ENCODE peak calls at places on chromosome 6, in seven cellular contexts. N is stomach, R is body of pancreas, H is heart left ventricle, J is HCT116, W is uterus, Y is GM12878. G is an unnamed sample. For H3K27me3, the result is how much of the 10 kb centered on the place peaks cover.

GRCh38 chr6:119026822-119027221 is 51.6 kb downstream of the FAM184A start:
- DNase-seq in N (no peak), R (no peak), H (no peak), J (no peak), W (no peak), Y (no peak), G (no peak)

GRCh38 chr6:159002432-159003160 is 2.6 kb upstream of the RSPH3 start:
- DNase-seq in N (no peak), R (no peak), H (no peak), J (peak), W (no peak), Y (no peak), G (no peak)

GRCh38 chr6:123997223-123997622 is 193.6 kb downstream of the NKAIN2 start:
- DNase-seq in N (no peak), R (peak), H (no peak), J (no peak), W (no peak), Y (no peak), G (no peak)

GRCh38 chr6:109308018-109308492 is 74.2 kb downstream of the CD164 start:
- DNase-seq in N (peak), R (peak), H (peak), J (no peak), W (no peak), Y (no peak), G (no peak)

GRCh38 chr6:44401138-44401537 is 13.6 kb downstream of the CDC5L start:
- DNase-seq in N (no peak), R (no peak), H (no peak), J (no peak), W (no peak), Y (no peak), G (no peak)

GRCh38 chr6:33136310-33136895 is 55.9 kb downstream of the COL11A2 start:
- DNase-seq in N (no peak), R (no peak), H (no peak), J (no peak), W (no peak), Y (no peak), G (no peak)

GRCh38 chr6:163232015-163232523 is 182.4 kb upstream of the QKI start:
- DNase-seq in N (no peak), R (no peak), H (no peak), J (no peak), W (no peak), Y (no peak), G (peak)

GRCh38 chr6:111523484-111524166 is 40.6 kb upstream of the REV3L start:
- DNase-seq in N (no peak), R (no peak), H (no peak), J (no peak), W (no peak), Y (no peak), G (no peak)

GRCh38 chr6:164377348-164377747 is 932.1 kb downstream of the C6orf118 start:
- DNase-seq in N (no peak), R (no peak), H (no peak), J (no peak), W (no peak), Y (no peak), G (no peak)

GRCh38 chr6:125784365-125784764 is 6.4 kb upstream of the NCOA7 start:
- DNase-seq in N (no peak), R (no peak), H (no peak), J (no peak), W (no peak), Y (no peak), G (no peak)

GRCh38 chr6:56241106-56241812 is 6.1 kb downstream of the COL21A1 start:
- DNase-seq in N (no peak), R (no peak), H (no peak), J (no peak), W (no peak), Y (no peak), G (no peak)

GRCh38 chr6:56091159-56091869 is 156.1 kb downstream of the COL21A1 start:
- DNase-seq in N (no peak), R (no peak), H (no peak), J (peak), W (no peak), Y (no peak), G (no peak)

GRCh38 chr6:157133856-157134255 is 189.5 kb downstream of the TMEM242 start:
- DNase-seq in N (no peak), R (no peak), H (no peak), J (no peak), W (no peak), Y (no peak), G (no peak)

GRCh38 chr6:7974932-7975763 is 64.6 kb upstream of the TXNDC5 start:
- DNase-seq in N (peak), R (peak), H (peak), J (peak), W (peak), Y (no peak), G (peak)

GRCh38 chr6:158756126-158756525 is 63.0 kb downstream of the EZR start:
- DNase-seq in N (peak), R (no peak), H (no peak), J (no peak), W (no peak), Y (no peak), G (no peak)

GRCh38 chr6:98927534-98927933 is 20.2 kb downstream of the FBXL4 start:
- DNase-seq in N (peak), R (no peak), H (no peak), J (no peak), W (no peak), Y (no peak), G (no peak)

GRCh38 chr6:55578537-55579363 is at the start of gene HMGCLL1:
- DNase-seq in N (no peak), R (peak), H (peak), J (no peak), W (no peak), Y (no peak), G (peak)

GRCh38 chr6:36290668-36291620 is 21.1 kb downstream of the PNPLA1 start:
- DNase-seq in N (no peak), R (no peak), H (no peak), J (peak), W (no peak), Y (no peak), G (no peak)

GRCh38 chr6:3252861-3253596 is 5.7 kb upstream of the PSMG4 start:
- DNase-seq in N (no peak), R (no peak), H (no peak), J (no peak), W (no peak), Y (no peak), G (no peak)

GRCh38 chr6:33356295-33356694 is 35.3 kb upstream of the KIFC1 start:
- DNase-seq in N (no peak), R (no peak), H (no peak), J (no peak), W (no peak), Y (no peak), G (no peak)

GRCh38 chr6:21587182-21587924 is 6.2 kb upstream of the SOX4 start:
- DNase-seq in N (peak), R (peak), H (peak), J (peak), W (peak), Y (no peak), G (peak)

GRCh38 chr6:161393839-161394364 is 120.0 kb upstream of the AGPAT4 start:
- DNase-seq in N (no peak), R (peak), H (no peak), J (peak), W (peak), Y (peak), G (peak)

GRCh38 chr6:7328159-7328713 is 15.2 kb upstream of the SSR1 start:
- DNase-seq in N (no peak), R (no peak), H (no peak), J (no peak), W (no peak), Y (no peak), G (no peak)

GRCh38 chr6:44494011-44494501 is 106.5 kb downstream of the CDC5L start:
- DNase-seq in N (no peak), R (no peak), H (no peak), J (peak), W (no peak), Y (no peak), G (no peak)

GRCh38 chr6:169256061-169256460 is 2.4 kb upstream of the THBS2 start:
- DNase-seq in N (no peak), R (no peak), H (no peak), J (no peak), W (peak), Y (no peak), G (no peak)

GRCh38 chr6:169254456-169255316 is 1.0 kb upstream of the THBS2 start:
- DNase-seq in N (no peak), R (no peak), H (no peak), J (no peak), W (peak), Y (no peak), G (no peak)

GRCh38 chr6:169256518-169256917 is 2.9 kb upstream of the THBS2 start:
- DNase-seq in N (no peak), R (no peak), H (no peak), J (no peak), W (no peak), Y (no peak), G (no peak)

GRCh38 chr6:169253745-169254238 is at the start of gene THBS2:
- DNase-seq in N (no peak), R (no peak), H (peak), J (no peak), W (peak), Y (no peak), G (peak)

DNA sequence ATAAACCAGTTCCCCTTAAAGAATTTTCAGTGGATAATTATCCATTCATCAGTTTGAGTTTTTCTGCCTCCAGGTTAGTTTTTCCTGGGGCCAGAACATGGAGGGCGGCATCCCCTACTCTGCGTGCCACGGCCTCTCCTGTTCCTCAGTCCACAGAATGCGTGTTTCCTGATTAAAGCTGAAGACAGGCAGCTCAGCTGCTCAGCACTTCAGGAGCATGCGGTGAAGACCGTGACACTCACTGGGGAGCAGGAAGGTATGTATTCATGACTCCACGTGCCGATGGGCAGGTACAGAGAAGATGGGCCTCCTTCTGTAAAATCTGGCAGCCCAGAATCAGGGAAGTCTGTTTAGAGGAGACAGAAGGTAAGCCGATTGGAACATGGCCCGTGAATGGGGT is 2.0 kb upstream of the THBS2 start:
- DNase-seq in N (no peak), R (no peak), H (no peak), J (no peak), W (no peak), Y (no peak), G (no peak)
- H3K27me3 ChIP-seq in N (under half), R (under half), H (under half), J (under half), W (under half), Y (under half), G (under half)

GRCh38 chr6:96520039-96520850 is 1.4 kb upstream of the UFL1 start:
- DNase-seq in N (peak), R (peak), H (no peak), J (peak), W (no peak), Y (no peak), G (no peak)
- H3K4me3 ChIP-seq in N (peak), R (no peak), H (peak), J (peak), W (no peak), Y (peak), G (no peak)

GRCh38 chr6:69795469-69796080 is 1.2 kb downstream of the LMBRD1 start:
- DNase-seq in N (no peak), R (no peak), H (no peak), J (no peak), W (no peak), Y (no peak), G (no peak)
- TF ChIP-seq POLR2A in N (no peak), R (no peak), H (no peak), J (no peak), W (no peak), Y (no peak), G (no peak)

GRCh38 chr6:5998741-5999687 is 7.7 kb downstream of the NRN1 start:
- DNase-seq in N (no peak), R (no peak), H (peak), J (no peak), W (no peak), Y (no peak), G (no peak)
- H3K27me3 ChIP-seq in N (half or more), R (half or more), H (half or more), J (under half), W (under half), Y (under half), G (under half)

GRCh38 chr6:150037526-150038201 is 12.3 kb upstream of the RAET1L start:
- DNase-seq in N (no peak), R (no peak), H (no peak), J (no peak), W (no peak), Y (no peak), G (peak)
- H3K4me3 ChIP-seq in N (peak), R (no peak), H (peak), J (no peak), W (no peak), Y (no peak), G (peak)

GRCh38 chr6:139927742-139928305 is 553.4 kb upstream of the CITED2 start:
- DNase-seq in N (no peak), R (no peak), H (no peak), J (no peak), W (no peak), Y (no peak), G (no peak)
- TF ChIP-seq POLR2A in N (no peak), R (no peak), H (no peak), J (no peak), W (no peak), Y (no peak), G (no peak)

G was measured in upper lobe of left lung.